ENCODE peak calls at places on chromosomes 13 and 19, in ten cellular contexts. V is HFF-Myc, F is HCT116, P is lower lobe of right lung, L is AG09309, Y is pancreas, A is tibial nerve, H is heart left ventricle, T is fibroblast of lung, I is upper lobe of left lung. C is an unnamed sample.

GRCh38 chr19:45154064-45154827 is 6.5 kb downstream of the NKPD1 start:
- DNase-seq in F (peak), V (peak), H (no peak), T (peak), A (no peak), L (peak), I (no peak), Y (no peak), P (no peak), C (no peak)

GRCh38 chr13:59873309-59873708 is 290.4 kb downstream of the DIAPH3 start:
- DNase-seq in V (no peak), H (no peak), P (no peak), I (no peak), T (no peak), F (no peak), A (no peak), L (no peak), Y (no peak), C (no peak)

GRCh38 chr19:14383898-14384669 is 2.8 kb downstream of the ADGRE5 start:
- DNase-seq in F (no peak), Y (no peak), T (peak), H (no peak), P (peak), I (no peak), A (no peak), L (no peak), V (no peak), C (peak)

GRCh38 chr19:32318884-32319520 is 26.4 kb upstream of the ZNF507 start:
- DNase-seq in F (peak), H (no peak), P (no peak), Y (no peak), I (no peak), T (no peak), V (no peak), L (no peak), A (no peak), C (no peak)

GRCh38 chr19:54041969-54042606 is 21.6 kb downstream of the VSTM1 start:
- DNase-seq in P (no peak), I (no peak), L (no peak), Y (no peak), V (no peak), A (no peak), H (no peak), F (no peak), T (no peak), C (no peak)

GRCh38 chr13:111589321-111589720 is 268.9 kb downstream of the TEX29 start:
- DNase-seq in F (no peak), T (no peak), V (no peak), H (no peak), L (no peak), Y (no peak), P (no peak), A (no peak), I (no peak), C (no peak)

GRCh38 chr13:76754414-76754813 is 131.8 kb downstream of the KCTD12 start:
- DNase-seq in F (no peak), Y (no peak), V (no peak), L (no peak), H (no peak), T (peak), A (peak), I (no peak), P (no peak), C (no peak)

GRCh38 chr13:100666124-100666523 is 8.5 kb downstream of the TMTC4 start:
- DNase-seq in T (peak), I (no peak), A (no peak), P (no peak), H (no peak), F (no peak), L (no peak), Y (no peak), V (peak), C (no peak)

GRCh38 chr13:23609414-23610186 is 39.4 kb downstream of the TNFRSF19 start:
- DNase-seq in F (no peak), T (peak), V (peak), L (no peak), A (peak), Y (no peak), H (no peak), I (no peak), P (no peak), C (no peak)

GRCh38 chr13:24208314-24208713 is 47.8 kb downstream of the SPATA13 start:
- DNase-seq in P (no peak), I (no peak), A (peak), L (peak), V (peak), T (peak), Y (no peak), H (no peak), F (peak), C (no peak)

GRCh38 chr13:24693862-24694471 is 13.8 kb downstream of the ATP12A start:
- DNase-seq in Y (no peak), H (no peak), V (no peak), I (no peak), F (peak), A (peak), T (peak), P (no peak), L (no peak), C (peak)

GRCh38 chr19:57829316-57829715 is 783 bp upstream of the ZNF587B start:
- DNase-seq in I (no peak), T (no peak), V (no peak), H (no peak), Y (no peak), L (no peak), F (no peak), A (no peak), P (no peak), C (no peak)

GRCh38 chr13:20940083-20940482 is 37.5 kb upstream of the XPO4 start:
- DNase-seq in A (no peak), V (no peak), Y (no peak), I (no peak), T (peak), F (no peak), L (peak), H (no peak), P (no peak), C (no peak)

GRCh38 chr13:25501231-25501630 is 129.5 kb downstream of the ATP8A2 start:
- DNase-seq in T (no peak), H (no peak), Y (no peak), A (no peak), L (no peak), F (no peak), P (no peak), I (no peak), V (no peak), C (no peak)

GRCh38 chr19:47151627-47152026 is 21.0 kb downstream of the SAE1 start:
- DNase-seq in V (no peak), P (no peak), T (no peak), F (no peak), A (no peak), I (no peak), H (no peak), L (no peak), Y (no peak), C (no peak)

GRCh38 chr19:33377586-33378475 is 4.3 kb downstream of the CEBPG start:
- DNase-seq in V (no peak), H (no peak), T (no peak), Y (no peak), A (no peak), P (no peak), L (no peak), F (no peak), I (peak), C (no peak)

GRCh38 chr13:113950451-113951245 is 23.2 kb downstream of the C13orf46 start:
- DNase-seq in T (no peak), Y (peak), P (peak), A (no peak), I (peak), F (no peak), H (peak), L (no peak), V (no peak), C (no peak)

GRCh38 chr19:53102701-53103140 is 501 bp downstream of the ZNF160 start:
- DNase-seq in F (no peak), V (no peak), Y (peak), A (no peak), P (peak), L (no peak), H (peak), T (peak), I (peak), C (peak)

GRCh38 chr19:11078893-11079292 is 10.4 kb upstream of the LDLR start:
- DNase-seq in V (no peak), T (no peak), P (no peak), Y (no peak), A (no peak), L (no peak), H (no peak), F (no peak), I (no peak), C (no peak)

GRCh38 chr13:44382635-44383145 is 9.1 kb downstream of the SERP2 start:
- DNase-seq in H (peak), P (no peak), Y (no peak), T (no peak), V (no peak), L (no peak), F (no peak), I (no peak), A (no peak), C (no peak)

GRCh38 chr13:45749026-45749759 is 47.1 kb downstream of the CBY2 start:
- DNase-seq in V (no peak), A (no peak), T (no peak), F (no peak), H (no peak), I (no peak), Y (no peak), L (no peak), P (no peak), C (no peak)

GRCh38 chr13:76791290-76791664 is 94.9 kb downstream of the KCTD12 start:
- DNase-seq in H (no peak), A (no peak), F (no peak), P (no peak), T (no peak), L (no peak), V (no peak), I (no peak), Y (no peak), C (no peak)

GRCh38 chr13:68047889-68048288 is 817.8 kb upstream of the PCDH9 start:
- DNase-seq in Y (no peak), V (no peak), I (no peak), H (no peak), T (no peak), L (no peak), F (no peak), P (no peak), A (no peak), C (no peak)

GRCh38 chr13:74129500-74130144 is 4.6 kb downstream of the KLF12 start:
- DNase-seq in F (no peak), A (no peak), T (peak), L (no peak), V (no peak), I (no peak), Y (no peak), H (no peak), P (no peak), C (no peak)

GRCh38 chr13:31204592-31204991 is 4.8 kb downstream of the B3GLCT start:
- DNase-seq in L (no peak), I (no peak), V (no peak), H (no peak), A (no peak), F (peak), T (peak), Y (no peak), P (no peak), C (no peak)

GRCh38 chr13:49388256-49388655 is 55.6 kb downstream of the CAB39L start:
- DNase-seq in T (no peak), V (no peak), A (no peak), F (no peak), P (no peak), H (no peak), I (no peak), L (no peak), Y (no peak), C (no peak)

GRCh38 chr19:46413262-46414031 is at the start of gene CCDC8:
- DNase-seq in A (peak), F (no peak), T (peak), Y (peak), I (peak), H (peak), P (peak), L (peak), V (peak), C (no peak)

GRCh38 chr13:99969934-99970760 is 1.4 kb downstream of the ZIC5 start:
- DNase-seq in Y (no peak), F (peak), A (no peak), T (no peak), P (no peak), L (no peak), H (no peak), I (peak), V (no peak), C (no peak)

GRCh38 chr13:91314888-91315287 is 32.6 kb upstream of the MIR17HG start:
- DNase-seq in A (no peak), F (no peak), H (no peak), P (no peak), Y (no peak), L (no peak), V (no peak), T (no peak), I (no peak), C (no peak)

GRCh38 chr13:108409735-108410134 is 140.2 kb downstream of the TNFSF13B start:
- DNase-seq in T (no peak), I (no peak), A (no peak), L (no peak), F (no peak), P (no peak), H (no peak), Y (no peak), V (no peak), C (no peak)

GRCh38 chr19:33241091-33241529 is 15.5 kb upstream of the SLC7A10 start:
- DNase-seq in L (no peak), Y (no peak), A (no peak), P (peak), H (peak), F (no peak), V (no peak), T (no peak), I (peak), C (no peak)

GRCh38 chr13:109900320-109900719 is 113.9 kb upstream of the IRS2 start:
- DNase-seq in P (no peak), I (no peak), L (no peak), T (no peak), H (no peak), V (no peak), Y (no peak), F (no peak), A (no peak), C (no peak)

GRCh38 chr19:50632151-50632835 is 7.4 kb downstream of the SYT3 start:
- DNase-seq in F (no peak), P (no peak), T (no peak), Y (no peak), I (peak), V (no peak), L (no peak), A (no peak), H (no peak), C (no peak)

DNA sequence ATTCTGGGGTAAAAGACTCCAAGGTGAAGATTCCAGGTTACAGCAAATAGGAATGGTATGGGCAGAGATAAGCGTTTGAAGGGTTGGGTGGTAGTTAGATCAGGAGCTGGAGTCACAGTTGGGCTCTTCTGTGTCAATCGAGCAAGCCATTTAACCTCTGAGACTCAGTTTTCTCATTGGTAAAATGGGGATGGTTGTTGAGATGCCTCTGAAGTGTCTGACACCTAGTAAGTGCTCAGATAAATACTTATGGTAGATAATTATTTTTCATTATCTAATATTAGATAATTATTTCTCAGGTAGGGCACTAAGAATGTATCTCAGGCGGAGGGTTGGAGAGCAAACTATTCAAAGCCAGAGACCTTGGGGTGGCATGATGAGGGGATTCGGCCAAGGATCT is 7.8 kb downstream of the LTBP4 start:
- DNase-seq in A (no peak), V (no peak), H (no peak), I (no peak), F (no peak), P (no peak), Y (no peak), L (no peak), T (no peak), C (no peak)
- TF ChIP-seq CTCF in A (no peak), V (no peak), H (no peak), I (no peak), F (no peak), P (no peak), Y (no peak), L (no peak), T (no peak), C (no peak)

GRCh38 chr19:56332695-56333094 is 18.1 kb upstream of the ZSCAN5A start:
- DNase-seq in L (no peak), H (no peak), T (no peak), P (no peak), Y (no peak), I (no peak), A (no peak), F (no peak), V (no peak), C (no peak)

GRCh38 chr19:56333506-56333905 is 18.9 kb upstream of the ZSCAN5A start:
- DNase-seq in V (peak), I (no peak), L (peak), T (peak), H (no peak), Y (no peak), F (peak), A (peak), P (no peak), C (peak)
- TF ChIP-seq CTCF in V (peak), I (peak), L (peak), T (peak), H (peak), Y (peak), F (peak), A (peak), P (peak), C (peak)

GRCh38 chr13:22162889-22163288 is 492.0 kb downstream of the FGF9 start:
- DNase-seq in I (no peak), P (no peak), Y (no peak), H (no peak), T (peak), F (no peak), V (no peak), L (no peak), A (no peak), C (peak)

GRCh38 chr13:22161871-22162270 is 491.0 kb downstream of the FGF9 start:
- DNase-seq in Y (no peak), L (no peak), P (no peak), A (no peak), T (no peak), F (no peak), I (no peak), H (no peak), V (no peak), C (peak)
- TF ChIP-seq CTCF in Y (no peak), L (no peak), P (no peak), A (no peak), T (no peak), F (no peak), I (no peak), H (no peak), V (no peak), C (no peak)

DNA sequence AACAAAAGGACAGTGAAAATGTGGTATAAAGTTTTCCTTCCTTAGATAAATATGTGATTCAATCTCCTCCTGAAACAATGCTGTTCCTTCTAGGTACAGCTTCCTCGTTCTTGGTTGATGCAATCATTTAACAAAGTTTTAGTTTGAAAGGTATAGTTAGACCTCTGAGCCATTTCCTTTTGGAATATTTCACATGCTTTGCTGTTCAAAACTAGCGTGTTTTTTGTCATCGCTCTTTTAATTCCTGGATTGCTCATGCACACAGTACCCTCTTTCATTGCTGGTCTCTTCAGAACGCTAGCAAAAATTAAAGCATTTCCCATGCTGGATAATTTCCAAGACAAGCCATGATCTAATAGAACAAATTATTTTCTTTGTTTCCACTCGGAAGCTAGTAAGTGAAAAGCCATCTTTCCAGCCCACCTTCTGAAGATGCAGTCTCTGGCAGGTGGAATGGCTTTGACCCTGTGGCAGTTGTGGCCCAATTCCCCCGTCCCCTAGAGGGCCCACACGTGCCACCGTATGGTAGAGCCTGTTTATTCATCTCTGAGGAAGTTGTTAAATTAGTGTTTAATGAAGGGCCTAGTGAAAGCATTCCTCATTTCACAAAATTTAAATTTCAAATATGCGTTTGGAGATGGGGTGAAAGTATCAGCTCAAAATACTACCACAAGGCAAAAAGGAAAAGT is 1040.6 kb upstream of the SLC10A2 start:
- DNase-seq in Y (no peak), H (no peak), T (no peak), L (no peak), P (no peak), I (no peak), A (no peak), F (no peak), V (no peak), C (no peak)
- TF ChIP-seq CTCF in Y (no peak), H (no peak), T (no peak), L (no peak), P (no peak), I (no peak), A (no peak), F (peak), V (no peak), C (no peak)